ENCODE peak calls at places on chromosomes 12 and 14, in four cellular contexts. One of them, this sample, is unnamed.

GRCh38 chr12:99253068-99253467 is 394.5 kb upstream of the GARIN6 start:
- DNase-seq in stomach: no peak
- DNase-seq in glutamatergic neuron: no peak
- DNase-seq in astrocyte of the cerebellum: no peak
- DNase-seq in this sample: no peak

GRCh38 chr12:107429006-107429698 is 256.4 kb upstream of the PWP1 start:
- DNase-seq in stomach: peak; percentile 31
- DNase-seq in astrocyte of the cerebellum: no peak
- DNase-seq in glutamatergic neuron: no peak
- DNase-seq in this sample: peak; percentile 63

GRCh38 chr12:32270818-32271710 is 128.3 kb upstream of the FGD4 start:
- DNase-seq in glutamatergic neuron: peak; percentile 43
- DNase-seq in astrocyte of the cerebellum: no peak
- DNase-seq in stomach: no peak
- DNase-seq in this sample: peak; percentile 69

GRCh38 chr14:100780646-100781355 is 45.1 kb upstream of the MEG3 start:
- DNase-seq in stomach: peak; percentile 1
- DNase-seq in astrocyte of the cerebellum: no peak
- DNase-seq in glutamatergic neuron: no peak
- DNase-seq in this sample: no peak

GRCh38 chr14:58078068-58078467 is 73.9 kb downstream of the ARMH4 start:
- DNase-seq in astrocyte of the cerebellum: peak; percentile 62
- DNase-seq in glutamatergic neuron: no peak
- DNase-seq in stomach: no peak
- DNase-seq in this sample: no peak

GRCh38 chr12:88035907-88036289 is 6.7 kb upstream of the C12orf50 start:
- DNase-seq in glutamatergic neuron: no peak
- DNase-seq in stomach: no peak
- DNase-seq in astrocyte of the cerebellum: no peak
- DNase-seq in this sample: no peak

GRCh38 chr12:53060721-53061276 is 10.9 kb downstream of the TNS2 start:
- DNase-seq in glutamatergic neuron: no peak
- DNase-seq in stomach: peak; percentile 56
- DNase-seq in astrocyte of the cerebellum: no peak
- DNase-seq in this sample: no peak

GRCh38 chr12:107558141-107558815 is 127.3 kb upstream of the PWP1 start:
- DNase-seq in stomach: no peak
- DNase-seq in glutamatergic neuron: no peak
- DNase-seq in astrocyte of the cerebellum: no peak
- DNase-seq in this sample: peak; percentile 35

GRCh38 chr12:45674583-45674982 is 54.9 kb upstream of the ARID2 start:
- DNase-seq in stomach: peak; percentile 65
- DNase-seq in astrocyte of the cerebellum: peak; percentile 71
- DNase-seq in glutamatergic neuron: no peak
- DNase-seq in this sample: no peak

GRCh38 chr14:64692597-64693350 is 11.4 kb upstream of the PLEKHG3 start:
- DNase-seq in astrocyte of the cerebellum: no peak
- DNase-seq in stomach: peak; percentile 33
- DNase-seq in glutamatergic neuron: no peak
- DNase-seq in this sample: no peak

GRCh38 chr14:56759094-56759493 is 51.2 kb downstream of the OTX2 start:
- DNase-seq in astrocyte of the cerebellum: no peak
- DNase-seq in stomach: no peak
- DNase-seq in glutamatergic neuron: no peak
- DNase-seq in this sample: no peak

GRCh38 chr12:120290541-120291312 is 976 bp downstream of the RNU4-2 start:
- DNase-seq in stomach: peak; percentile 42
- DNase-seq in glutamatergic neuron: no peak
- DNase-seq in astrocyte of the cerebellum: no peak
- DNase-seq in this sample: peak; percentile 86

GRCh38 chr14:50954811-50955372 is 10.6 kb upstream of the PYGL start:
- DNase-seq in astrocyte of the cerebellum: peak; percentile 57
- DNase-seq in glutamatergic neuron: no peak
- DNase-seq in stomach: no peak
- DNase-seq in this sample: no peak

GRCh38 chr14:24473211-24473610 is 30.6 kb upstream of the SDR39U1 start:
- DNase-seq in glutamatergic neuron: no peak
- DNase-seq in astrocyte of the cerebellum: no peak
- DNase-seq in stomach: no peak
- DNase-seq in this sample: no peak

GRCh38 chr12:100720016-100720654 is 74.4 kb upstream of the ANO4 start:
- DNase-seq in astrocyte of the cerebellum: no peak
- DNase-seq in stomach: no peak
- DNase-seq in glutamatergic neuron: no peak
- DNase-seq in this sample: no peak

GRCh38 chr14:103696466-103697071 is 18.7 kb downstream of the XRCC3 start:
- DNase-seq in stomach: no peak
- DNase-seq in glutamatergic neuron: no peak
- DNase-seq in astrocyte of the cerebellum: peak; percentile 11
- DNase-seq in this sample: no peak

GRCh38 chr14:92632546-92633273 is 115.7 kb downstream of the LGMN start:
- DNase-seq in astrocyte of the cerebellum: no peak
- DNase-seq in stomach: no peak
- DNase-seq in glutamatergic neuron: no peak
- DNase-seq in this sample: no peak

GRCh38 chr14:95322646-95323045 is 2.9 kb upstream of the CLMN start:
- DNase-seq in stomach: no peak
- DNase-seq in glutamatergic neuron: no peak
- DNase-seq in astrocyte of the cerebellum: no peak
- DNase-seq in this sample: no peak

GRCh38 chr12:89192419-89192818 is 159.9 kb downstream of the DUSP6 start:
- DNase-seq in glutamatergic neuron: no peak
- DNase-seq in astrocyte of the cerebellum: no peak
- DNase-seq in stomach: no peak
- DNase-seq in this sample: no peak

GRCh38 chr12:94795520-94795919 is 145.2 kb upstream of the TMCC3 start:
- DNase-seq in stomach: no peak
- DNase-seq in glutamatergic neuron: no peak
- DNase-seq in astrocyte of the cerebellum: peak; percentile 29
- DNase-seq in this sample: peak; percentile 81

GRCh38 chr14:76123426-76124095 is 28.2 kb upstream of the GPATCH2L start:
- DNase-seq in stomach: no peak
- DNase-seq in glutamatergic neuron: no peak
- DNase-seq in astrocyte of the cerebellum: no peak
- DNase-seq in this sample: peak; percentile 66

GRCh38 chr12:6372403-6373003 is 2.9 kb downstream of the SCNN1A start:
- DNase-seq in glutamatergic neuron: no peak
- DNase-seq in astrocyte of the cerebellum: peak; percentile 44
- DNase-seq in stomach: peak; percentile 45
- DNase-seq in this sample: peak; percentile 82

GRCh38 chr14:90924618-90925345 is 108.6 kb upstream of the TTC7B start:
- DNase-seq in stomach: peak; percentile 56
- DNase-seq in astrocyte of the cerebellum: no peak
- DNase-seq in glutamatergic neuron: no peak
- DNase-seq in this sample: no peak

GRCh38 chr14:21965042-21965441 is 291.4 kb upstream of the OR4E1 start:
- DNase-seq in glutamatergic neuron: no peak
- DNase-seq in stomach: no peak
- DNase-seq in astrocyte of the cerebellum: no peak
- DNase-seq in this sample: no peak

GRCh38 chr12:131747771-131748170 is 36.9 kb downstream of the SFSWAP start:
- DNase-seq in glutamatergic neuron: no peak
- DNase-seq in stomach: no peak
- DNase-seq in astrocyte of the cerebellum: no peak
- DNase-seq in this sample: peak; percentile 38

GRCh38 chr14:60051690-60052324 is 39.9 kb upstream of the PCNX4 start:
- DNase-seq in glutamatergic neuron: no peak
- DNase-seq in stomach: no peak
- DNase-seq in astrocyte of the cerebellum: peak; percentile 23
- DNase-seq in this sample: no peak

GRCh38 chr14:21385170-21385904 is 1.5 kb upstream of the SUPT16H start:
- DNase-seq in astrocyte of the cerebellum: no peak
- DNase-seq in stomach: no peak
- DNase-seq in glutamatergic neuron: no peak
- DNase-seq in this sample: no peak

GRCh38 chr12:25155031-25155576 is 39.9 kb downstream of the DNAI7 start:
- DNase-seq in stomach: no peak
- DNase-seq in glutamatergic neuron: no peak
- DNase-seq in astrocyte of the cerebellum: peak; percentile 19
- DNase-seq in this sample: no peak

GRCh38 chr14:102726191-102726949 is 50.9 kb upstream of the TRAF3 start:
- DNase-seq in astrocyte of the cerebellum: no peak
- DNase-seq in glutamatergic neuron: no peak
- DNase-seq in stomach: peak; percentile 67
- DNase-seq in this sample: no peak

GRCh38 chr12:111248221-111248620 is 120.7 kb downstream of the PHETA1 start:
- DNase-seq in stomach: no peak
- DNase-seq in glutamatergic neuron: peak; percentile 60
- DNase-seq in astrocyte of the cerebellum: no peak
- DNase-seq in this sample: peak; percentile 64

GRCh38 chr14:65709576-65709975 is 297.0 kb downstream of the FUT8 start:
- DNase-seq in glutamatergic neuron: no peak
- DNase-seq in astrocyte of the cerebellum: no peak
- DNase-seq in stomach: peak; percentile 42
- DNase-seq in this sample: no peak

GRCh38 chr12:32847287-32847686 is 49.3 kb downstream of the PKP2 start:
- DNase-seq in stomach: no peak
- DNase-seq in glutamatergic neuron: no peak
- DNase-seq in astrocyte of the cerebellum: no peak
- DNase-seq in this sample: no peak

GRCh38 chr12:54033980-54034783 is 1.3 kb downstream of the HOXC5 start:
- DNase-seq in astrocyte of the cerebellum: no peak
- DNase-seq in stomach: no peak
- DNase-seq in glutamatergic neuron: no peak
- DNase-seq in this sample: peak; percentile 74

GRCh38 chr12:119229837-119230236 is 51.1 kb downstream of the HSPB8 start:
- DNase-seq in glutamatergic neuron: peak; percentile 82
- DNase-seq in stomach: no peak
- DNase-seq in astrocyte of the cerebellum: no peak
- DNase-seq in this sample: peak; percentile 94

GRCh38 chr12:129549656-129550055 is 354.2 kb downstream of the TMEM132D start:
- DNase-seq in glutamatergic neuron: no peak
- DNase-seq in astrocyte of the cerebellum: no peak
- DNase-seq in stomach: peak; percentile 34
- DNase-seq in this sample: peak; percentile 9

GRCh38 chr12:21546721-21547120 is 20.6 kb downstream of the SPX start:
- DNase-seq in glutamatergic neuron: no peak
- DNase-seq in astrocyte of the cerebellum: no peak
- DNase-seq in stomach: no peak
- DNase-seq in this sample: no peak

GRCh38 chr12:131751335-131751734 is 40.4 kb downstream of the SFSWAP start:
- DNase-seq in glutamatergic neuron: no peak
- DNase-seq in astrocyte of the cerebellum: no peak
- DNase-seq in stomach: no peak
- DNase-seq in this sample: peak; percentile 39

GRCh38 chr12:6780573-6780972 is 8.3 kb downstream of the LAG3 start:
- DNase-seq in stomach: no peak
- DNase-seq in astrocyte of the cerebellum: no peak
- DNase-seq in glutamatergic neuron: no peak
- DNase-seq in this sample: peak; percentile 35

DNA sequence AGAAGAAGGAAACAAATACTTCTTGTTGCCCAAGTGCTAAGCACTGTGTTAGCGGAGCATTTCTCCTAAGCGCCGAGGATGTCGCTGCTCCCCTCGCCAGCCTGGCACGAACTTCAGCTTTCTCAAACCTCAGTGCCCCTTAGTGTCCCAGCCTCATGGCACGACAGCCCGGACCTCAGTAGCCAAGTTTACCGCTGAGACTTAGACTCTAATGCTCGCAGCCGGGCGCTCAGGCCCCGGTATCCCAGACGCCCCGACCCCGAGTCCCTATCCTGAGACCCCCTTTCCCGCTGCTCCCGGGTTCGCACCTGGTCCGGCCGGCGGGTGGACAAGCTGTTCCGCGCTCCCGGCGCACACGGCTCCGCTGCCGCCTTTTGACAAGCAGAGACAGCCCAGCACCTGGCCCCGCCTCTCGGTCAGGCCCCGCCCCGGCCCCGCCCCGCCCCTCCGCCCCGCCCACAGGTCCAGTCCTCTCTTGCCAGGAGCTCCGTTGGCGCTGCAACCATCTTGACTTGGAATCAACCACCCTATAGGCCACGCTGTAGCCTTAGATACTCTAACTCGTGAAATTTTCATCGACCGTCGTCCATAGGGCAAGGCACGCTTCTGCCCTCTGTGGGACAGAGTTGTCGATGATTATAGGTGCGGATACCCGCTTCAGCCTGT is at the start of gene VDR:
- DNase-seq in stomach: peak; percentile 83
- DNase-seq in astrocyte of the cerebellum: no peak
- DNase-seq in glutamatergic neuron: peak; percentile 67
- DNase-seq in this sample: peak; percentile 100
- TF ChIP-seq CTCF in stomach: peak; percentile 10
- TF ChIP-seq CTCF in astrocyte of the cerebellum: no peak
- TF ChIP-seq CTCF in glutamatergic neuron: no peak
- TF ChIP-seq CTCF in this sample: no peak

GRCh38 chr12:50924439-50925341 is 27.7 kb upstream of the HIGD1C start:
- DNase-seq in stomach: peak; percentile 95
- DNase-seq in glutamatergic neuron: no peak
- DNase-seq in astrocyte of the cerebellum: peak; percentile 94
- DNase-seq in this sample: peak; percentile 76
- TF ChIP-seq CTCF in stomach: no peak
- TF ChIP-seq CTCF in glutamatergic neuron: no peak
- TF ChIP-seq CTCF in astrocyte of the cerebellum: no peak
- TF ChIP-seq CTCF in this sample: no peak

DNA sequence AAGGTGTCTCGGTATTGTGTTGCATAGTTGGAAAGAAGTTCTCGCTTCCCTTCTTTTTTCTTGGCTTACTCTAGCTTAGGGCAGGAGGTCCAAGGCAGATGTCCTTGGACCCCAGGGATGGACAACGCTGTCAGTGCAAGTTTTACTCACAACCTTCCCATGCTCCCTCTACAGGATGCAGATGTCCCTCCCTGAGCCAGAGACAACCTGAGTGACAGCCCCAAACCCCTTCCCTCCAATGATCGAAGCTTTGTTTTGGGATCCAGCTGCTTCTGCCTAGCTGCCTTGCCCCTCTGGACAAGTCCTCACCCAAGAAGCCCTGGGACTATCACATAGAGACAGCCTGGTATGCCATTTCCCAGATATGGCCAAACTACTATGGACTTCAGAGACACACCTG is 112.0 kb upstream of the RAP1B start:
- DNase-seq in glutamatergic neuron: no peak
- DNase-seq in astrocyte of the cerebellum: no peak
- DNase-seq in stomach: no peak
- DNase-seq in this sample: peak; percentile 63
- TF ChIP-seq CTCF in glutamatergic neuron: no peak
- TF ChIP-seq CTCF in astrocyte of the cerebellum: no peak
- TF ChIP-seq CTCF in stomach: no peak
- TF ChIP-seq CTCF in this sample: peak; percentile 65

DNA sequence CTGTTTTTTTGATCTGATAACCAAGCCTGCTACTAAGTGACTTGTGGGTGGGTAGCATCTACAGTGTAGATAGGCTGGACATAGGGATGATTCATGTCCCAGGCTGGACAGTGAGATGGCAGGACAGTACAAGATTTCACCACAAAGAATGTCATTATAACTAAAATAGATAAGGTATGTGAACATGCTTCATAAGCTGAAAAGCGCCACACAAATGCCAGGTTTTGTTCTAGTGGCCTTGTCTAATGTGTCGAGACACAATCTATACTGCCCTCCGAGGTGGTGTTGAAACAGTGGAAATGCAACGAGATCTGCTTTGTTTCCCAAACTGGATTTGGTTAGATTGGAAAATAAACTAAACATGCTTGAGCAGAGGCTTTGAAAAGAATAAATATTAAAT is 4.4 kb downstream of the LGALS3 start:
- DNase-seq in astrocyte of the cerebellum: peak; percentile 15
- DNase-seq in glutamatergic neuron: no peak
- DNase-seq in stomach: no peak
- DNase-seq in this sample: no peak
- TF ChIP-seq CTCF in astrocyte of the cerebellum: peak; percentile 33
- TF ChIP-seq CTCF in glutamatergic neuron: no peak
- TF ChIP-seq CTCF in stomach: peak; percentile 61
- TF ChIP-seq CTCF in this sample: peak; percentile 52

GRCh38 chr14:72075649-72076334 is 143.6 kb downstream of the RGS6 start:
- DNase-seq in stomach: no peak
- DNase-seq in astrocyte of the cerebellum: no peak
- DNase-seq in glutamatergic neuron: no peak
- DNase-seq in this sample: peak; percentile 54
- TF ChIP-seq CTCF in stomach: no peak
- TF ChIP-seq CTCF in astrocyte of the cerebellum: no peak
- TF ChIP-seq CTCF in glutamatergic neuron: no peak
- TF ChIP-seq CTCF in this sample: no peak

This sample was measured in endodermal cell.